ENCODE peak calls at places on chromosomes 16 and 17, in six cellular contexts. K is A549, T is IMR-90, W is K562, A is HepG2, O is GM12878. B is an unnamed sample.

GRCh38 chr16:50467943-50468748 is 80.0 kb upstream of the NKD1 start:
- DNase-seq in O (no peak), T (no peak), K (no peak), W (peak; percentile 64), A (peak; percentile 97), B (peak; percentile 54)

GRCh38 chr16:2214721-2214970 is at the start of gene PGP:
- DNase-seq in O (no peak), W (no peak), K (no peak), T (no peak), A (no peak), B (no peak)

GRCh38 chr17:41065829-41066624 is at the start of gene KRTAP2-4:
- DNase-seq in A (peak; percentile 28), W (peak; percentile 23), T (peak; percentile 98), K (peak; percentile 24), O (no peak), B (no peak)

GRCh38 chr16:68592466-68593337 is 52.4 kb upstream of the CDH3 start:
- DNase-seq in O (no peak), T (no peak), W (peak; percentile 14), K (no peak), A (peak; percentile 21), B (no peak)

GRCh38 chr16:54424043-54424451 is 137.5 kb upstream of the IRX3 start:
- DNase-seq in W (no peak), A (no peak), K (no peak), O (no peak), T (no peak), B (no peak)

GRCh38 chr17:76150712-76151622 is 9.9 kb upstream of the FOXJ1 start:
- DNase-seq in T (no peak), O (no peak), W (no peak), A (no peak), K (no peak), B (no peak)

GRCh38 chr16:80117731-80118130 is 423.1 kb upstream of the DYNLRB2 start:
- DNase-seq in A (no peak), W (no peak), K (no peak), T (no peak), O (no peak), B (no peak)

GRCh38 chr17:63544467-63545301 is 5.6 kb upstream of the DCAF7 start:
- DNase-seq in A (no peak), W (no peak), T (no peak), O (no peak), K (no peak), B (no peak)

GRCh38 chr17:78365561-78366108 is 5.8 kb upstream of the SOCS3 start:
- DNase-seq in T (no peak), A (peak; percentile 68), W (no peak), O (no peak), K (no peak), B (no peak)

GRCh38 chr16:26111900-26112299 is 420.1 kb downstream of the HS3ST4 start:
- DNase-seq in K (no peak), O (no peak), T (no peak), A (no peak), W (peak; percentile 1), B (no peak)

GRCh38 chr17:16880121-16880842 is 91.6 kb downstream of the TNFRSF13B start:
- DNase-seq in T (no peak), A (no peak), W (no peak), O (no peak), K (no peak), B (no peak)

GRCh38 chr17:62672957-62673356 is 45.5 kb downstream of the MRC2 start:
- DNase-seq in W (no peak), T (no peak), A (no peak), K (no peak), O (no peak), B (no peak)

GRCh38 chr17:54408741-54409140 is 491.9 kb upstream of the TOM1L1 start:
- DNase-seq in K (no peak), A (no peak), W (no peak), T (no peak), O (no peak), B (no peak)

GRCh38 chr17:3992370-3992769 is 28.1 kb upstream of the ATP2A3 start:
- DNase-seq in O (no peak), W (no peak), K (no peak), A (no peak), T (no peak), B (no peak)

GRCh38 chr17:8924595-8924994 is 40.9 kb downstream of the PIK3R5 start:
- DNase-seq in O (peak; percentile 77), W (no peak), T (no peak), A (no peak), K (no peak), B (no peak)
- TF ChIP-seq BHLHE40 in O (peak; percentile 55), W (no peak), T (no peak), A (no peak), K (no peak), B (no peak)

DNA sequence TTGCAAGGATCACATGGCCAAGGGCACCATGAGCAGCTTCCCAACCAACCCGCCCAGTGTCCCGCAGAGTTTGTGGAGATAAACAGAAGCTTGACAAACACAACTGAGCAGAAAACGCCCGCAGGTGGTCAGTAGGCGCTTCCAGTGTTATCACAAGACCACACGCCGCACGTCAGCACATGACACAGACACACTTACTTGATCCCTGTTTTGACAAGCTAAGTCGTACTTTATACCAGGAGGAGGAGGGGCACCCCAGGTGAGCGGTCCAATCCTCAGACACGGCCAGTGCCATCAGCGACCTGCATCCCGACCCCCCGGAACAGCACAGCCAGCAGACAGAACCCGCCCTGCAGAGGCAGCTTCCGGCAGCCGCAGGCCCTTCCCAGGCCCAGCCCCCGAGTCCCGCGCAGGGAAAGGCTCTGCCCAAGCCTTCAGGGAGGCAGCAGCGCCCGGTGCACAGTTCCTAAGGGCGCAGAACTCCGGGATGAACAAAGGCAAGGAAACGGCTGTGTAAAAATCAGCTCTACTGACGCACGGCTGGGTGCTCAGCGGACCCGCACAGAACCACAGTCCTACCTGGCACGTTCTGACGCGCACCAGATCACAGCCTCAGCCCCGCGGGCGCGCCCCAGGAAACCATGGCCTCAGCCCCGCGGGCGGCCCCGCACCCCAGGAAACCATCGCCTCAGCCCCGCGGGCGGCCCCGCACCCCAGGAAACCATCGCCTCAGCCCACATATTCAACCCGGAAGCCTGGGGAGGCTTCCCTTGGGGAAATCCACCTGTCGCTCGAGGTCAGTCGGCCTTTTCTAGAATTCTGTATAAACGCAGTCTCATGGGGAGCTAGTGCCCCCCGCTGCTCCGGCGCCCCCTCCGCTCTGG is 27.8 kb downstream of the AXIN1 start:
- DNase-seq in T (no peak), W (peak; percentile 95), A (no peak), O (no peak), K (no peak), B (peak; percentile 59)
- TF ChIP-seq BHLHE40 in T (no peak), W (peak; percentile 96), A (no peak), O (peak; percentile 82), K (no peak), B (no peak)

GRCh38 chr17:5355416-5356129 is 63.9 kb downstream of the NUP88 start:
- DNase-seq in W (no peak), T (no peak), K (no peak), O (no peak), A (peak; percentile 12), B (no peak)

GRCh38 chr17:5352681-5353289 is 66.7 kb downstream of the NUP88 start:
- DNase-seq in T (no peak), K (no peak), W (no peak), O (no peak), A (no peak), B (no peak)

GRCh38 chr17:5354886-5355415 is 64.5 kb downstream of the NUP88 start:
- DNase-seq in T (no peak), A (no peak), O (no peak), W (no peak), K (no peak), B (no peak)

GRCh38 chr17:5354310-5354709 is 65.2 kb downstream of the NUP88 start:
- DNase-seq in K (no peak), A (no peak), O (no peak), T (no peak), W (no peak), B (no peak)
- TF ChIP-seq BHLHE40 in K (no peak), A (no peak), O (no peak), T (no peak), W (no peak), B (no peak)

DNA sequence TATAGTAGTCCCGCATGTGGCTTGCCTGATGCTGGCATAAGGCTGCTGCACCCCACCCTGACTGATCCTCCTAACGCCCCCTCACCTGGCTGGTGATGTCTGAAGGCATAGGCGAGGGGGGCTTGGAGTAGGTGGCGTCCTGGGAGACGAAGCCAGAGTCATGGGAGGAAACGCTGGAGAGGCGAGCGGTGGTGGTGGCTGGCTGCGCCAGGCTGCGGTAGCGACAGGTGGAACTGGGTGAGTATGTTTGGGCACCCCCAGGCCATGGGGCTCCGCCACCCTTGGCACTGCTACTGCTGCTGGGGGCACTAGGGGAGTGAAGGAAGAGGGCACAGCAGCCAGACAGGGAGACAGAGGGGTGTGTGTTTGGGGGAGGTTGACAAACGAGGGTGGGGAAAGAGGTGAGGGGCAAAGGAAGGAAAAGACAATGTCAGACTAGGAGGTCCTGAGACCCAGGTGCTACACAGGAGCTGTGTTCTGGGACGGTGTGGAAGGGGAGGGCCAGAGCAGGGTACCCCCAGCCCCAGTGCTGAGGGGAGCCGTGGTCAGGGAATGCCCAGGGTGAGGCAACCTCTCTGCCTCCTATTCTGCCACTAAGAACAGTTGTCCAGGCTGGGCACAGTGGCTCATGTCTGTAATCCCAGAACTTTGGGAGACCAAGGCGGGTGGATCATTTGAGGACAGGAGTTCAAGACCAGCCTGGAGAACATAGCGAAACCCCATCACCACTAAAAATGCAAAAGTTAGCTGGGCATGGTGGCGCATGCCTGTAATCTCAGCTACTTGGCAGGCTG is 11.4 kb downstream of the MTSS2 start:
- DNase-seq in W (no peak), K (no peak), A (no peak), T (no peak), O (no peak), B (no peak)
- TF ChIP-seq BHLHE40 in W (no peak), K (no peak), A (no peak), T (no peak), O (no peak), B (no peak)

GRCh38 chr16:24257965-24258364 is 1.8 kb downstream of the CACNG3 start:
- DNase-seq in W (no peak), A (no peak), O (no peak), T (no peak), K (no peak), B (no peak)
- TF ChIP-seq BHLHE40 in W (no peak), A (no peak), O (no peak), T (no peak), K (no peak), B (no peak)

GRCh38 chr16:56640076-56640475 is 1.6 kb downstream of the MT1A start:
- DNase-seq in O (no peak), A (no peak), W (no peak), T (no peak), K (no peak), B (no peak)

GRCh38 chr16:56639045-56639444 is 579 bp downstream of the MT1A start:
- DNase-seq in O (no peak), W (no peak), A (no peak), K (no peak), T (no peak), B (no peak)

GRCh38 chr16:56635441-56635967 is 3.0 kb upstream of the MT1A start:
- DNase-seq in A (no peak), K (no peak), T (no peak), O (no peak), W (no peak), B (no peak)

GRCh38 chr16:56636616-56637413 is 1.7 kb upstream of the MT1A start:
- DNase-seq in T (no peak), K (no peak), A (no peak), W (no peak), O (no peak), B (no peak)

GRCh38 chr16:56637814-56638750 is at the start of gene MT1A:
- DNase-seq in A (peak; percentile 29), W (peak; percentile 32), K (peak; percentile 23), O (no peak), T (peak; percentile 7), B (no peak)
- TF ChIP-seq BHLHE40 in A (no peak), W (no peak), K (no peak), O (no peak), T (no peak), B (no peak)

B was measured in HEK293T.